ENCODE peak calls at places on chromosomes 6 and 20, in eight cellular contexts. One of them, this sample, is unnamed.
A peak's percentile ranks its signal among the peaks of the same experiment; 100 is the strongest.

GRCh38 chr6:144528605-144529425 is 243.7 kb downstream of the UTRN start:
- DNase-seq in neural progenitor cell: peak; percentile 81
- DNase-seq in SK-N-SH: no peak
- DNase-seq in GM23338: peak; percentile 41
- DNase-seq in hepatocyte: no peak
- DNase-seq in HCT116: no peak
- DNase-seq in PC-3: peak; percentile 15
- DNase-seq in MM.1S: no peak
- DNase-seq in this sample: no peak

GRCh38 chr6:2920671-2921112 is 17.6 kb upstream of the SERPINB9 start:
- DNase-seq in neural progenitor cell: no peak
- DNase-seq in SK-N-SH: no peak
- DNase-seq in GM23338: peak; percentile 60
- DNase-seq in hepatocyte: no peak
- DNase-seq in HCT116: no peak
- DNase-seq in PC-3: no peak
- DNase-seq in MM.1S: no peak
- DNase-seq in this sample: no peak

GRCh38 chr20:56788041-56788670 is 159.1 kb downstream of the TFAP2C start:
- DNase-seq in neural progenitor cell: no peak
- DNase-seq in SK-N-SH: no peak
- DNase-seq in GM23338: no peak
- DNase-seq in hepatocyte: peak; percentile 67
- DNase-seq in HCT116: peak; percentile 92
- DNase-seq in PC-3: peak; percentile 99
- DNase-seq in MM.1S: no peak
- DNase-seq in this sample: no peak

GRCh38 chr20:2293486-2293885 is 2.3 kb upstream of the TGM3 start:
- DNase-seq in neural progenitor cell: no peak
- DNase-seq in SK-N-SH: no peak
- DNase-seq in GM23338: no peak
- DNase-seq in hepatocyte: no peak
- DNase-seq in HCT116: no peak
- DNase-seq in PC-3: no peak
- DNase-seq in MM.1S: no peak
- DNase-seq in this sample: no peak

GRCh38 chr6:42766163-42766670 is 15.6 kb upstream of the BICRAL start:
- DNase-seq in neural progenitor cell: no peak
- DNase-seq in SK-N-SH: no peak
- DNase-seq in GM23338: no peak
- DNase-seq in hepatocyte: no peak
- DNase-seq in HCT116: peak; percentile 52
- DNase-seq in PC-3: peak; percentile 92
- DNase-seq in MM.1S: no peak
- DNase-seq in this sample: no peak

GRCh38 chr20:768426-768978 is at the start of gene SLC52A3:
- DNase-seq in neural progenitor cell: peak; percentile 51
- DNase-seq in SK-N-SH: no peak
- DNase-seq in GM23338: peak; percentile 80
- DNase-seq in hepatocyte: peak; percentile 58
- DNase-seq in HCT116: peak; percentile 86
- DNase-seq in PC-3: peak; percentile 96
- DNase-seq in MM.1S: no peak
- DNase-seq in this sample: no peak

GRCh38 chr6:7960141-7960540 is 49.6 kb upstream of the TXNDC5 start:
- DNase-seq in neural progenitor cell: no peak
- DNase-seq in SK-N-SH: no peak
- DNase-seq in GM23338: no peak
- DNase-seq in hepatocyte: no peak
- DNase-seq in HCT116: no peak
- DNase-seq in PC-3: no peak
- DNase-seq in MM.1S: no peak
- DNase-seq in this sample: no peak

GRCh38 chr6:125534430-125535263 is 214.8 kb upstream of the HEY2 start:
- DNase-seq in neural progenitor cell: no peak
- DNase-seq in SK-N-SH: no peak
- DNase-seq in GM23338: no peak
- DNase-seq in hepatocyte: no peak
- DNase-seq in HCT116: no peak
- DNase-seq in PC-3: no peak
- DNase-seq in MM.1S: no peak
- DNase-seq in this sample: no peak

GRCh38 chr6:56019973-56020372 is 144.6 kb upstream of the BMP5 start:
- DNase-seq in neural progenitor cell: no peak
- DNase-seq in SK-N-SH: no peak
- DNase-seq in GM23338: no peak
- DNase-seq in hepatocyte: no peak
- DNase-seq in HCT116: no peak
- DNase-seq in PC-3: no peak
- DNase-seq in MM.1S: no peak
- DNase-seq in this sample: no peak

GRCh38 chr6:56023829-56024228 is 148.4 kb upstream of the BMP5 start:
- DNase-seq in neural progenitor cell: peak; percentile 21
- DNase-seq in SK-N-SH: no peak
- DNase-seq in GM23338: peak; percentile 17
- DNase-seq in hepatocyte: no peak
- DNase-seq in HCT116: no peak
- DNase-seq in PC-3: no peak
- DNase-seq in MM.1S: no peak
- DNase-seq in this sample: no peak

GRCh38 chr6:56024931-56025330 is 149.5 kb upstream of the BMP5 start:
- DNase-seq in neural progenitor cell: no peak
- DNase-seq in SK-N-SH: no peak
- DNase-seq in GM23338: no peak
- DNase-seq in hepatocyte: no peak
- DNase-seq in HCT116: no peak
- DNase-seq in PC-3: peak; percentile 39
- DNase-seq in MM.1S: no peak
- DNase-seq in this sample: no peak

GRCh38 chr6:56022678-56023077 is 147.3 kb upstream of the BMP5 start:
- DNase-seq in neural progenitor cell: no peak
- DNase-seq in SK-N-SH: no peak
- DNase-seq in GM23338: no peak
- DNase-seq in hepatocyte: no peak
- DNase-seq in HCT116: no peak
- DNase-seq in PC-3: no peak
- DNase-seq in MM.1S: no peak
- DNase-seq in this sample: no peak

DNA sequence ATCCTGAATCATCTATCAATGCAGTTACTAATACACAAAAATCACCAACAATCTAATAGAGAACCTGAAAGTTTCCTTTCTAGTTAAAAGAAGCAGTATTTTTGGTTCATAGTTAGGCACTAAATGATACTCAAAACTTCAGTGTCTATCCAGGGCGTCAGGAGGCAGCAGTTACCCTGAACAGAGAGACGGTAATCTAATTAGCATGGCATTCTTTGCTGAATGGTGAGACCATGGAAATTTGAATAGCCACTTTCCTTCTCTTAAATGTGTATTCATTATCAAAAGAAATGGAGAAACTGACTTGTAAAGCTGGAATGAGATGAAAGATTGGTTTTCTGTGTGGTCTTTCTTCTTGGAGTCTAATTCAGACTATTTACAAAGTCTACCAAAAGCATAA is 146.6 kb upstream of the BMP5 start:
- DNase-seq in neural progenitor cell: peak; percentile 53
- DNase-seq in SK-N-SH: no peak
- DNase-seq in GM23338: peak; percentile 78
- DNase-seq in hepatocyte: no peak
- DNase-seq in HCT116: no peak
- DNase-seq in PC-3: peak; percentile 47
- DNase-seq in MM.1S: no peak
- DNase-seq in this sample: no peak
- TF ChIP-seq CTCF in neural progenitor cell: peak; percentile 50
- TF ChIP-seq CTCF in SK-N-SH: peak; percentile 44
- TF ChIP-seq CTCF in GM23338: peak; percentile 68
- TF ChIP-seq CTCF in hepatocyte: no peak
- TF ChIP-seq CTCF in HCT116: no peak
- TF ChIP-seq CTCF in PC-3: peak; percentile 58
- TF ChIP-seq CTCF in MM.1S: no peak
- TF ChIP-seq CTCF in this sample: no peak

GRCh38 chr6:155014715-155015300 is 19.7 kb downstream of the TIAM2 start:
- DNase-seq in neural progenitor cell: no peak
- DNase-seq in SK-N-SH: no peak
- DNase-seq in GM23338: peak; percentile 48
- DNase-seq in hepatocyte: peak; percentile 30
- DNase-seq in HCT116: no peak
- DNase-seq in PC-3: peak; percentile 45
- DNase-seq in MM.1S: no peak
- DNase-seq in this sample: no peak

GRCh38 chr6:155013457-155013876 is 18.4 kb downstream of the TIAM2 start:
- DNase-seq in neural progenitor cell: no peak
- DNase-seq in SK-N-SH: peak; percentile 52
- DNase-seq in GM23338: no peak
- DNase-seq in hepatocyte: no peak
- DNase-seq in HCT116: no peak
- DNase-seq in PC-3: no peak
- DNase-seq in MM.1S: no peak
- DNase-seq in this sample: no peak

GRCh38 chr6:155014137-155014536 is 19.0 kb downstream of the TIAM2 start:
- DNase-seq in neural progenitor cell: no peak
- DNase-seq in SK-N-SH: no peak
- DNase-seq in GM23338: no peak
- DNase-seq in hepatocyte: no peak
- DNase-seq in HCT116: no peak
- DNase-seq in PC-3: no peak
- DNase-seq in MM.1S: no peak
- DNase-seq in this sample: no peak

DNA sequence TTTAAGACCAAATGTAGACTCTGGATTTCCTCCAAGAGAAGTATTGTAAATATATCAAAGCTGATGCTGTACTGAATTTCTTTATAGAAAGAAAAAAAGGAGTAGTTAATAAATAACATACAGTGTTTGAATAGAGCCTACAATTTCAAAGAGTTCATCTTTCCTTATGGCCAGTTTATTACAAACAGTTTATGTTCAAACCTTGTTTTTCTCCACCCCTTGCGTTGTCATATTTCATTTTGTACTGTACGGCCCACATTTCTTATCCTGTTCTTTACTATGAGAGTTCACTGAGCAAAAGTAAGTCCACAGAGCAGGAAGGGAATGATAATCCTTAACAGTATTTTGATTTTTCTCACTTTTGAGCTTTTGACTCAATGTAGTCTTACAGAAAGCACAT is 16.9 kb downstream of the TIAM2 start:
- DNase-seq in neural progenitor cell: no peak
- DNase-seq in SK-N-SH: no peak
- DNase-seq in GM23338: no peak
- DNase-seq in hepatocyte: no peak
- DNase-seq in HCT116: no peak
- DNase-seq in PC-3: no peak
- DNase-seq in MM.1S: no peak
- DNase-seq in this sample: no peak
- H2AFZ ChIP-seq in neural progenitor cell: no peak overlapping the region
- H2AFZ ChIP-seq in SK-N-SH: no peak overlapping the region
- H2AFZ ChIP-seq in GM23338: no peak overlapping the region
- H2AFZ ChIP-seq in hepatocyte: no peak overlapping the region
- H2AFZ ChIP-seq in HCT116: no peak overlapping the region
- H2AFZ ChIP-seq in PC-3: no peak overlapping the region
- H2AFZ ChIP-seq in MM.1S: no peak overlapping the region
- H2AFZ ChIP-seq in this sample: no peak overlapping the region

DNA sequence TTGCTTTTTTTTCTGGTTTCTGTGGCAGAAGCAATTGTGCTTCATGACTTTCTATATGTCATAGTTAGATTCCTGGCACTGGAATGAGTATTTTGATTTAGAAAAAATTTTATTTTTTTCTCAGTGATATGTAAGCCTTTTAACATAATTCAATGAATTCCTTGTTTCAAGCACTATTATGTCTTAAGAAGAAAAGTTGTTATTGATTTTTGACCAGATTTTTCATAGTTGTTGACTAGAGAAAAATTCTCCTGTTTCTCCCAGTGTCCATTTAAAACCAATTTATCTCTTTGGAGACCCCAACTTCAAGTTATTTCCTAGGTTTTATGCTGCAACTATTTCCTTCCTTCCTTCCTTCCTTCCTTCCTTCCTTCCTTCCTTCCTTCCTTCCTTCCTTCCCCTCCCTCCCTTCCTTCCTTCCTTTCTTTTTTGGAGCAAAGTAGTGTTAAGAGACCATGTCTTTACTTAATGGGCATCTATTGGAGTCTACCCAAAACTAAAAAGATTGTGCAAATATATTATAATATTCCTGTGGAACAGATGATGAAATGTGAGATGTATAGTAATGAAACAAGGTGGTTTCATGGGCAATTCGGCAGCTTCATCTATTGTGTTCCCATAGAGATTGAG is 346.9 kb downstream of the RNF144B start:
- DNase-seq in neural progenitor cell: no peak
- DNase-seq in SK-N-SH: no peak
- DNase-seq in GM23338: no peak
- DNase-seq in hepatocyte: no peak
- DNase-seq in HCT116: no peak
- DNase-seq in PC-3: no peak
- DNase-seq in MM.1S: no peak
- DNase-seq in this sample: no peak
- TF ChIP-seq EZH2phosphoT487 in neural progenitor cell: no peak
- TF ChIP-seq EZH2phosphoT487 in SK-N-SH: no peak
- TF ChIP-seq EZH2phosphoT487 in GM23338: no peak
- TF ChIP-seq EZH2phosphoT487 in hepatocyte: no peak
- TF ChIP-seq EZH2phosphoT487 in HCT116: no peak
- TF ChIP-seq EZH2phosphoT487 in PC-3: no peak
- TF ChIP-seq EZH2phosphoT487 in MM.1S: no peak
- TF ChIP-seq EZH2phosphoT487 in this sample: no peak

GRCh38 chr20:31605031-31605901 is at the start of gene ID1:
- DNase-seq in neural progenitor cell: peak; percentile 97
- DNase-seq in SK-N-SH: peak; percentile 92
- DNase-seq in GM23338: peak; percentile 99
- DNase-seq in hepatocyte: peak; percentile 100
- DNase-seq in HCT116: peak; percentile 95
- DNase-seq in PC-3: peak; percentile 97
- DNase-seq in MM.1S: peak; percentile 91
- DNase-seq in this sample: peak; percentile 90

GRCh38 chr20:31603822-31604566 is 1.1 kb upstream of the ID1 start:
- DNase-seq in neural progenitor cell: peak; percentile 100
- DNase-seq in SK-N-SH: peak; percentile 90
- DNase-seq in GM23338: peak; percentile 100
- DNase-seq in hepatocyte: peak; percentile 100
- DNase-seq in HCT116: peak; percentile 96
- DNase-seq in PC-3: peak; percentile 98
- DNase-seq in MM.1S: peak; percentile 84
- DNase-seq in this sample: peak; percentile 88

GRCh38 chr20:31604567-31605030 is 490 bp upstream of the ID1 start:
- DNase-seq in neural progenitor cell: peak; percentile 59
- DNase-seq in SK-N-SH: no peak
- DNase-seq in GM23338: peak; percentile 57
- DNase-seq in hepatocyte: no peak
- DNase-seq in HCT116: no peak
- DNase-seq in PC-3: no peak
- DNase-seq in MM.1S: no peak
- DNase-seq in this sample: no peak

GRCh38 chr20:31602430-31602778 is 2.7 kb upstream of the ID1 start:
- DNase-seq in neural progenitor cell: no peak
- DNase-seq in SK-N-SH: no peak
- DNase-seq in GM23338: no peak
- DNase-seq in hepatocyte: no peak
- DNase-seq in HCT116: no peak
- DNase-seq in PC-3: no peak
- DNase-seq in MM.1S: no peak
- DNase-seq in this sample: no peak

DNA sequence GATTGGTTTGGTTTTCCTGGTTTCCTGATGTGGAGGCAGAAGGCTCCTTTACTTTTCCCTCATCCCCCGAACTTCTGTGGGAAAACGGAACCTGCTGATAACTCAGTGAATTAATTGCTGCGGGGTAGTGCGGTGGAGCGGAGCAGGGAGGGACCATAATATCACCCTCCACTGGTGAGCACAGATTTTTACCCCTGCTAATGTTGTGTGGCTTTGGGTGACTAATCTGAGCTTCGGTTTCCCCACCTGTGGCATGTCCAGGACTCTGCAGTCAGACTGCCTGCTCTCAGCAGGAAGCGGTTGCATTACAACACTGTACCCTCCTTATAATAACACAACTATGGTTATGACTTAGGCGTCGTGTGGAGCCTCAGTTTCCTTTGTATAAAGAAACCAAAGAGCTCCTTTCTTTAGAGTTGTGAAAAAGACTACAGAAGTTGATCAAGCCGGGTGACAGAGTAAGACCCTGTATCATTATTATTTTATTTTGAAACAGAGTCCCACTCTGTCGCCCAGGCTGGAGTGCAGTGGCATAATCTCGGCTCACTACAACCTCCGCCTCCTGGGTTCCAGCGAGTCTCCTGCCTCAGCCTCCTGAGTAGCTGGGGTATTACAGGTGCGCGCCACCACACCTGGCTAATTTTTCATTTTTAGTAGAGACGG is 2.2 kb upstream of the ID1 start:
- DNase-seq in neural progenitor cell: no peak
- DNase-seq in SK-N-SH: no peak
- DNase-seq in GM23338: no peak
- DNase-seq in hepatocyte: peak; percentile 67
- DNase-seq in HCT116: peak; percentile 72
- DNase-seq in PC-3: peak; percentile 82
- DNase-seq in MM.1S: peak; percentile 47
- DNase-seq in this sample: peak; percentile 20
- TF ChIP-seq CTCF in neural progenitor cell: no peak
- TF ChIP-seq CTCF in SK-N-SH: no peak
- TF ChIP-seq CTCF in GM23338: no peak
- TF ChIP-seq CTCF in hepatocyte: peak; percentile 1
- TF ChIP-seq CTCF in HCT116: no peak
- TF ChIP-seq CTCF in PC-3: peak; percentile 28
- TF ChIP-seq CTCF in MM.1S: no peak
- TF ChIP-seq CTCF in this sample: no peak

This sample was measured in OCI-LY7.